ENCODE peak calls at places on chromosomes 2 and 18, in ten cellular contexts. K, C, T, E, Z, W, S, G, N and L are unnamed samples.

GRCh38 chr18:59821983-59822382 is 77.8 kb upstream of the PMAIP1 start:
- DNase-seq in K (no peak), C (no peak), T (peak; percentile 49), E (peak; percentile 79), Z (peak; percentile 15), W (peak; percentile 49), S (no peak), G (peak; percentile 88), N (no peak), L (no peak)

GRCh38 chr2:233426619-233427342 is 72.5 kb downstream of the DGKD start:
- DNase-seq in K (peak; percentile 63), C (no peak), T (peak; percentile 50), E (peak; percentile 94), Z (peak; percentile 81), W (peak; percentile 99), S (no peak), G (peak; percentile 70), N (no peak), L (no peak)

GRCh38 chr2:30115141-30115980 is 31.4 kb upstream of the YPEL5 start:
- DNase-seq in K (peak; percentile 85), C (peak; percentile 67), T (peak; percentile 91), E (peak; percentile 85), Z (peak; percentile 86), W (peak; percentile 82), S (peak; percentile 83), G (peak; percentile 79), N (peak; percentile 81), L (peak; percentile 59)

GRCh38 chr2:240624011-240624949 is 1.0 kb upstream of the GPR35 start:
- DNase-seq in K (no peak), C (peak; percentile 12), T (no peak), E (no peak), Z (no peak), W (no peak), S (peak; percentile 10), G (no peak), N (peak; percentile 0), L (no peak)

GRCh38 chr2:71950256-71951066 is 197.2 kb downstream of the CYP26B1 start:
- DNase-seq in K (peak; percentile 27), C (no peak), T (no peak), E (peak; percentile 69), Z (no peak), W (no peak), S (peak; percentile 61), G (peak; percentile 77), N (no peak), L (no peak)

GRCh38 chr18:66916834-66917233 is 312.9 kb upstream of the CDH19 start:
- DNase-seq in K (no peak), C (no peak), T (no peak), E (no peak), Z (no peak), W (no peak), S (no peak), G (no peak), N (no peak), L (no peak)

GRCh38 chr2:240886678-240887574 is 9.0 kb downstream of the MAB21L4 start:
- DNase-seq in K (no peak), C (no peak), T (no peak), E (no peak), Z (no peak), W (no peak), S (no peak), G (no peak), N (no peak), L (peak; percentile 31)

GRCh38 chr2:127485694-127486071 is 40.6 kb downstream of the IWS1 start:
- DNase-seq in K (no peak), C (no peak), T (no peak), E (no peak), Z (no peak), W (no peak), S (no peak), G (no peak), N (no peak), L (no peak)

GRCh38 chr2:88591684-88592083 is 35.6 kb downstream of the EIF2AK3 start:
- DNase-seq in K (no peak), C (no peak), T (no peak), E (no peak), Z (no peak), W (no peak), S (no peak), G (no peak), N (peak; percentile 21), L (no peak)

GRCh38 chr2:177118636-177119035 is 94.0 kb upstream of the HNRNPA3 start:
- DNase-seq in K (no peak), C (no peak), T (no peak), E (no peak), Z (no peak), W (no peak), S (no peak), G (no peak), N (no peak), L (no peak)

GRCh38 chr18:26460449-26461091 is 87.8 kb downstream of the KCTD1 start:
- DNase-seq in K (peak; percentile 78), C (no peak), T (no peak), E (no peak), Z (peak; percentile 33), W (peak; percentile 38), S (no peak), G (peak; percentile 23), N (peak; percentile 43), L (no peak)

GRCh38 chr2:12778811-12779574 is 62.3 kb downstream of the TRIB2 start:
- DNase-seq in K (no peak), C (no peak), T (no peak), E (no peak), Z (no peak), W (no peak), S (no peak), G (no peak), N (no peak), L (no peak)

GRCh38 chr2:12776457-12777049 is 59.8 kb downstream of the TRIB2 start:
- DNase-seq in K (no peak), C (no peak), T (no peak), E (no peak), Z (no peak), W (no peak), S (no peak), G (no peak), N (no peak), L (peak; percentile 28)

GRCh38 chr2:12774381-12774780 is 57.6 kb downstream of the TRIB2 start:
- DNase-seq in K (peak; percentile 59), C (no peak), T (peak; percentile 65), E (peak; percentile 69), Z (no peak), W (no peak), S (no peak), G (peak; percentile 72), N (no peak), L (no peak)

DNA sequence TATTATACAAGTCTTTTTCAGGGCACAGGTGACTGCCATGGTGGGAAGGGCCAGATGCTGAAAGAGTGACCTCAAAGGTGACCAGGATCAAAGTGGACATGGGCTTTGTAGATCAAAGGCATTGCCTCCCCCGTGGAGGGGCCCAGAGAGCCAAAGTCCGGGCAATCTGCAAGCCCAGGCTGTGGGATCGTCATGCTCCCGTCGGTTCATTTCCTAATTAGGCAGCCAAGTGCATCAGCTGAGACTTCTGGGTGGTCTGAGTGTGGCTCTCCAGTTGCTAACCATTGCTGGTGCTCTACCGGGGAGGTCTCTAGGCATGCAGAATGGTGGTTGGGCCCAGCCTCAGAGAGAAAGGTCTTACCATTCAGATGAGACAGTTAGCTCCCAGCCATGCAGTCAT is 61.6 kb downstream of the TRIB2 start:
- DNase-seq in K (no peak), C (no peak), T (no peak), E (no peak), Z (no peak), W (no peak), S (no peak), G (no peak), N (no peak), L (no peak)
- H3K4me3 ChIP-seq in K (no peak overlapping the region), C (no peak overlapping the region), T (no peak overlapping the region), E (no peak overlapping the region), Z (no peak overlapping the region), W (no peak overlapping the region), S (no peak overlapping the region), G (no peak overlapping the region), N (no peak overlapping the region), L (no peak overlapping the region)

DNA sequence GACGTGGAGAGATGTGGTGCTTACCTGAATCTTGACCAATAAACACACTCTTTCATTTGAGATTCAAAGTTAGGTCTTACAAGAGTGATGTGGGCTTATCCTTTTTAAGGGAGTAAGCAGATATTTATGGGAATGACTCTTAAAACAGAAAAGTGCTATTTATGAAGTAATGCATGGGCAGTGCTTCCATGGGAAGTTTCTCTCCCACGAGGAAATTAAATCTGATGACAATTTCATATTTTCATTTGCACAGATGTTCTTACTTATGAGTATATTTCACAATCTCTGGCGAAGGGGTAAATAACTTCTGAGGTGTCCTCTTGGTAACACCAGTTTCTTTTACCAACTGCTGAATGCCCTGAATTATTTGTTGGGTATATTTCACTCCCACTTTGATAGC is 21.0 kb downstream of the PNPT1 start:
- DNase-seq in K (no peak), C (no peak), T (peak; percentile 86), E (peak; percentile 70), Z (no peak), W (no peak), S (no peak), G (peak; percentile 77), N (no peak), L (no peak)
- H3K4me3 ChIP-seq in K (no peak overlapping the region), C (no peak overlapping the region), T (peak overlapping the region; percentile 25), E (no peak overlapping the region), Z (no peak overlapping the region), W (no peak overlapping the region), S (no peak overlapping the region), G (no peak overlapping the region), N (no peak overlapping the region), L (no peak overlapping the region)

GRCh38 chr2:207879536-207879935 is 109.8 kb upstream of the FZD5 start:
- DNase-seq in K (no peak), C (no peak), T (peak; percentile 82), E (peak; percentile 16), Z (peak; percentile 42), W (peak; percentile 46), S (no peak), G (peak; percentile 92), N (no peak), L (no peak)
- H3K4me3 ChIP-seq in K (no peak overlapping the region), C (no peak overlapping the region), T (no peak overlapping the region), E (no peak overlapping the region), Z (no peak overlapping the region), W (no peak overlapping the region), S (no peak overlapping the region), G (no peak overlapping the region), N (no peak overlapping the region), L (no peak overlapping the region)

GRCh38 chr2:3703741-3704355 is 473 bp downstream of the DCDC2C start:
- DNase-seq in K (no peak), C (no peak), T (no peak), E (no peak), Z (no peak), W (no peak), S (no peak), G (no peak), N (no peak), L (no peak)

GRCh38 chr2:3705808-3706207 is 2.4 kb downstream of the DCDC2C start:
- DNase-seq in K (no peak), C (no peak), T (no peak), E (no peak), Z (no peak), W (peak; percentile 24), S (no peak), G (no peak), N (no peak), L (no peak)

GRCh38 chr2:3704647-3705046 is 1.3 kb downstream of the DCDC2C start:
- DNase-seq in K (no peak), C (no peak), T (no peak), E (no peak), Z (no peak), W (no peak), S (no peak), G (no peak), N (no peak), L (no peak)

GRCh38 chr2:3706892-3707291 is 3.5 kb downstream of the DCDC2C start:
- DNase-seq in K (no peak), C (no peak), T (no peak), E (no peak), Z (no peak), W (no peak), S (peak; percentile 74), G (no peak), N (no peak), L (no peak)

GRCh38 chr2:3703236-3703682 is at the start of gene DCDC2C:
- DNase-seq in K (no peak), C (no peak), T (no peak), E (no peak), Z (no peak), W (no peak), S (no peak), G (no peak), N (no peak), L (no peak)
- H3K4me3 ChIP-seq in K (no peak within 1 kb of the TSS), C (no peak within 1 kb of the TSS), T (no peak within 1 kb of the TSS), E (no peak within 1 kb of the TSS), Z (no peak within 1 kb of the TSS), W (no peak within 1 kb of the TSS), S (peak within 1 kb of the TSS; percentile 28), G (no peak within 1 kb of the TSS), N (peak within 1 kb of the TSS; percentile 17), L (no peak within 1 kb of the TSS)